ENCODE peak calls at places on chromosomes 11 and 22, in nine cellular contexts. X is esophagus squamous epithelium, P is lower leg skin, I is thyroid gland, H is tibial nerve, O is body of pancreas, Q is stomach, G is HepG2, Z is uterus. M is an unnamed sample.

GRCh38 chr11:76280151-76280881 is 74.0 kb upstream of the WNT11 start:
- DNase-seq in X (no peak), P (no peak), I (no peak), H (no peak), O (no peak), Q (no peak), G (no peak), Z (no peak), M (no peak)

GRCh38 chr11:60164550-60165075 is 18.3 kb downstream of the MS4A6A start:
- DNase-seq in X (no peak), P (no peak), I (no peak), H (no peak), O (no peak), Q (no peak), G (no peak), Z (no peak), M (no peak)

GRCh38 chr22:43479962-43480361 is 68.1 kb downstream of the MPPED1 start:
- DNase-seq in X (no peak), P (no peak), I (no peak), H (no peak), O (no peak), Q (no peak), G (no peak), Z (no peak), M (no peak)

GRCh38 chr11:16239130-16240105 is 116.9 kb downstream of the SOX6 start:
- DNase-seq in X (no peak), P (no peak), I (no peak), H (no peak), O (no peak), Q (no peak), G (no peak), Z (no peak), M (peak; percentile 48)

GRCh38 chr11:48165426-48165825 is 51.2 kb upstream of the OR4B1 start:
- DNase-seq in X (no peak), P (no peak), I (no peak), H (no peak), O (no peak), Q (no peak), G (no peak), Z (no peak), M (no peak)

GRCh38 chr11:46858920-46859531 is 12.9 kb upstream of the CKAP5 start:
- DNase-seq in X (no peak), P (no peak), I (no peak), H (no peak), O (no peak), Q (no peak), G (no peak), Z (no peak), M (no peak)

GRCh38 chr11:111429066-111429506 is 50.0 kb upstream of the POU2AF1 start:
- DNase-seq in X (no peak), P (peak; percentile 92), I (peak; percentile 53), H (peak; percentile 77), O (peak; percentile 64), Q (peak; percentile 73), G (peak; percentile 64), Z (peak; percentile 70), M (peak; percentile 37)

GRCh38 chr22:28012811-28013460 is 93.9 kb upstream of the PITPNB start:
- DNase-seq in X (no peak), P (no peak), I (no peak), H (no peak), O (no peak), Q (no peak), G (no peak), Z (no peak), M (no peak)

GRCh38 chr11:124799384-124800225 is 601 bp downstream of the MSANTD2 start:
- DNase-seq in X (no peak), P (peak; percentile 87), I (peak; percentile 58), H (no peak), O (peak; percentile 23), Q (peak; percentile 28), G (no peak), Z (no peak), M (peak; percentile 18)

GRCh38 chr11:18080451-18080850 is 25.4 kb downstream of the SAAL1 start:
- DNase-seq in X (no peak), P (no peak), I (no peak), H (no peak), O (no peak), Q (no peak), G (no peak), Z (no peak), M (no peak)

GRCh38 chr11:75078233-75078632 is 18.4 kb downstream of the OR2AT4 start:
- DNase-seq in X (no peak), P (no peak), I (no peak), H (no peak), O (no peak), Q (no peak), G (no peak), Z (no peak), M (peak; percentile 11)

GRCh38 chr11:75072582-75072981 is 24.1 kb downstream of the OR2AT4 start:
- DNase-seq in X (no peak), P (no peak), I (no peak), H (no peak), O (no peak), Q (no peak), G (peak; percentile 53), Z (no peak), M (no peak)

GRCh38 chr11:75073459-75074190 is 23.1 kb downstream of the OR2AT4 start:
- DNase-seq in X (no peak), P (no peak), I (no peak), H (no peak), O (no peak), Q (no peak), G (peak; percentile 7), Z (no peak), M (no peak)

GRCh38 chr11:75079546-75079945 is 17.1 kb downstream of the OR2AT4 start:
- DNase-seq in X (no peak), P (no peak), I (no peak), H (no peak), O (no peak), Q (no peak), G (no peak), Z (no peak), M (no peak)

GRCh38 chr11:75077316-75077715 is 19.4 kb downstream of the OR2AT4 start:
- DNase-seq in X (no peak), P (no peak), I (no peak), H (no peak), O (no peak), Q (no peak), G (no peak), Z (no peak), M (peak; percentile 19)
- TF ChIP-seq POLR2A in X (no peak), P (no peak), I (no peak), H (no peak), O (no peak), Q (no peak), G (no peak), Z (no peak), M (no peak)

DNA sequence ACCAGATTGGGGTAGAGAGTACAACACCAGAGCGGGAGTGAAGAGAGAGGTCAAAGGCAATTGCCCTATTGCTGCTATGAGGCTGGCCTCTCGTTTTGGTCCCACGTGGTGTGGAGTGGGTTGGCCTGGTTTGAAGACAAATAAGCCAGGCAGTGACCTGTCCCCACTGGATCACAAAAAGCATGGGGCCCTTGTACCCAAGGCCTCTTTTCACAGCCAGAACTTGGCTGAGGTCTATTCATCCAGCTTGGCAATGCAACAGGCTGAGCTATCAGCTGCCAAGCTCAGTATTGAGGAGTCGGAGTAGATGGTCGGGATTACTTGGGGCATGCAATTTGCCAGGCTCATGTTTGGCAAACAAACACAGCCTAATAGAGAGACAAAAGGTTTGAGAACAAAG is 19.2 kb upstream of the GALNT18 start:
- DNase-seq in X (no peak), P (no peak), I (no peak), H (no peak), O (no peak), Q (no peak), G (no peak), Z (no peak), M (no peak)
- TF ChIP-seq POLR2A in X (no peak), P (no peak), I (no peak), H (no peak), O (no peak), Q (no peak), G (no peak), Z (no peak), M (no peak)

DNA sequence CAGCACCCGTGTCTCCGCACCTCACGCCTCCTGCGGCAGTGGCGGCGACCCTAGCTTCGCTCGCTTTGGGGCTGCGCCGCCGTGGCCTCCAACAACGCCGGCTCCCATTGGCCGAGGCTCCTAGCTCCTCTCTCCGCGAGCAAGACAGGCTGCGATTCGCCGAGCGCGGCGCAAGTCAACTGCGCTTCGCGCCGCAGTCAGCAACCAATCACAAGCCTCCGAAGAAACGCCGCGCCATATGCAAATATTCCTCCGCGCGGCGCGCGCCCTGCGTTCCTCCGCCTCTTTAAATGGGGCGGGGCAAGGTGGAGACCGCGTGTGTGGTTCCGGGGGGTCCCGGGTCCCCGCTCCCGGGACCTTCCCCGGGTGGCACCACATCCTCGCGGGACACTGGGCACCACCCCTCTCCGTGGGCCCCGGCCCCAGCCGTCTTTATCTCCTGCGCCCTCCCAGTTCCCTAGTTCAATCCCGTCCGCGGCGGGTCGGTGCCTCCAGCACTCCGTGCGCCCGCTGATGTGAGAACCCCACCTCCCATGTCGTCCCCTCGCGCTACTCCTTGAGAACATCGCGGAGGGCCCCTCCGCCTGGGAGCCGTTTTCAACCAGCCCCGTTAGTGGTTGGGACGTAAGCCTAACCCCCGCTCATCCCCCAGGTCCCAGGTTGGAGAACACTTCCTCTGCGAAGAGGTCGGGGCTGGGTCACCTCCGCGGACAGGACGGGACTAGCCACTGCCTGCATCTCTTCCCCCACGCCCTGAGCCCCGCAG is at the start of gene NAP1L4:
- DNase-seq in X (peak; percentile 76), P (peak; percentile 99), I (peak; percentile 97), H (peak; percentile 95), O (peak; percentile 96), Q (peak; percentile 98), G (peak; percentile 93), Z (peak; percentile 94), M (peak; percentile 95)
- TF ChIP-seq POLR2A in X (peak; percentile 67), P (no peak), I (no peak), H (peak; percentile 44), O (no peak), Q (no peak), G (peak; percentile 69), Z (peak; percentile 91), M (peak; percentile 73)

DNA sequence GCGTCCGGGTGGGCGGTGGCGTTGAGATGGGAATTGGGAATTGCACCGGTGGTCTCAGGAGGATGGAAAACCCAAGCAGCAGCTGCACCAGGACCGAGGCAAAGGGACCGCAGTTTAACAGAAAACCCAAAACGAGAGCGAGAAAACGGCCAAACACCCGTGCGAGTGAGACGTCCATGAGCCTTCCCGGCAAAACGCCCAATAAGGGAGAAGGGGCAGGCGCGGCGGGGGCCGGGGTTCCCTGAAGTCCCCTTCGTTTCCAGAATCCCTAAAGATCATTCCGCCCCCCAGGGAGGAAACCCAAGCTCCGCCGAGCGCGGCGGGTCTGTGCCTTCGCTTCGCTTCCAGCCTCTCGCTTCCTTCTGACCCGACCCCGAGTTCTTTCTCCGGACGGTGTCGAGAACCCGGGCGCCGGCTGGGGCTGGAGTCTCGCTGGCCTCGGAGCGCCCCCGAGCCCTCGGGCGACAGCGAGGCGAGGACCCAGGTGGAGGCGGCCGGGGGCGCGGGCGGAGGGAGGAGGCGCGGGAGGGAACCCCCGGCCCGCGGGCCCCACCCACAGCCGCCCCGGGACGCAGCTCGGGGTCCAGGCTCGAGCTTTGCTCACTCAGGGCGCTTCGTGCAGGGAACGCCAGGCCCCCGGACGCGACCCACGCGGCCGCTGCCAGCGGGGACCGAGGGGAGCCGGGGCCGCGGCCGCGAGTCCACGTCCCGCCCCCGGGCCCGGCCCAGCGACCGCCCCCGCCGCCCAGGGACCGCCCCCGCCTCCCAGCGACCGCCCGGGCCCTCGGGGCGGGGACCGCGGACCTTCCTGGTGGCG is at the start of gene PGGHG:
- DNase-seq in X (no peak), P (peak; percentile 93), I (peak; percentile 75), H (peak; percentile 43), O (peak; percentile 88), Q (peak; percentile 84), G (no peak), Z (peak; percentile 51), M (no peak)
- TF ChIP-seq POLR2A in X (no peak), P (no peak), I (no peak), H (no peak), O (peak; percentile 63), Q (no peak), G (no peak), Z (peak; percentile 24), M (no peak)

GRCh38 chr11:66267379-66268209 is 845 bp upstream of the RAB1B start:
- DNase-seq in X (peak; percentile 48), P (peak; percentile 98), I (peak; percentile 88), H (peak; percentile 83), O (peak; percentile 86), Q (peak; percentile 89), G (peak; percentile 57), Z (peak; percentile 92), M (peak; percentile 79)
- TF ChIP-seq POLR2A in X (no peak), P (no peak), I (peak; percentile 43), H (peak; percentile 46), O (peak; percentile 18), Q (no peak), G (no peak), Z (peak; percentile 63), M (peak; percentile 15)